ENCODE peak calls at places on chromosomes 7 and 10, in nine cellular contexts. Q is HepG2, D is uterus, F is gastrocnemius medialis, W is suprapubic skin, I is DND-41, T is neural progenitor cell, Y is sigmoid colon, X is tibial artery. M is an unnamed sample.

GRCh38 chr10:6665847-6666246 is 85.8 kb upstream of the PRKCQ start:
- DNase-seq in Q (no peak), D (no peak), F (no peak), W (no peak), I (peak; percentile 80), T (no peak), Y (no peak), X (no peak), M (peak; percentile 26)

GRCh38 chr7:86939197-86939814 is 120.1 kb downstream of the ELAPOR2 start:
- DNase-seq in Q (peak; percentile 67), D (peak; percentile 35), F (no peak), W (no peak), I (peak; percentile 43), T (peak; percentile 71), Y (no peak), X (peak; percentile 35), M (peak; percentile 30)

GRCh38 chr10:58477902-58478301 is 34.8 kb upstream of the BICC1 start:
- DNase-seq in Q (no peak), D (no peak), F (no peak), W (no peak), I (no peak), T (no peak), Y (no peak), X (no peak), M (no peak)

GRCh38 chr7:108561047-108561619 is 8.4 kb downstream of the THAP5 start:
- DNase-seq in Q (no peak), D (no peak), F (no peak), W (no peak), I (no peak), T (no peak), Y (no peak), X (no peak), M (no peak)

GRCh38 chr10:62779487-62780248 is 24.9 kb upstream of the ADO start:
- DNase-seq in Q (no peak), D (no peak), F (no peak), W (no peak), I (peak; percentile 46), T (no peak), Y (no peak), X (no peak), M (peak; percentile 71)

GRCh38 chr7:39659356-39660013 is 36.1 kb downstream of the RALA start:
- DNase-seq in Q (no peak), D (no peak), F (no peak), W (no peak), I (no peak), T (no peak), Y (no peak), X (no peak), M (no peak)

GRCh38 chr7:47988496-47989386 is 9.3 kb upstream of the HUS1 start:
- DNase-seq in Q (peak; percentile 13), D (no peak), F (no peak), W (no peak), I (no peak), T (no peak), Y (no peak), X (no peak), M (no peak)

GRCh38 chr7:17041324-17041723 is 159.5 kb upstream of the AGR3 start:
- DNase-seq in Q (peak; percentile 3), D (no peak), F (no peak), W (no peak), I (no peak), T (no peak), Y (no peak), X (no peak), M (no peak)

GRCh38 chr7:155373359-155374273 is 75.9 kb downstream of the INSIG1 start:
- DNase-seq in Q (no peak), D (no peak), F (no peak), W (no peak), I (no peak), T (peak; percentile 55), Y (no peak), X (no peak), M (no peak)

GRCh38 chr10:15579605-15580004 is 140.1 kb downstream of the ITGA8 start:
- DNase-seq in Q (no peak), D (no peak), F (no peak), W (no peak), I (no peak), T (no peak), Y (no peak), X (no peak), M (no peak)

GRCh38 chr7:71272509-71273214 is 140.7 kb downstream of the GALNT17 start:
- DNase-seq in Q (no peak), D (peak; percentile 55), F (no peak), W (no peak), I (no peak), T (no peak), Y (no peak), X (no peak), M (no peak)

GRCh38 chr7:132650498-132650897 is 74.2 kb upstream of the PLXNA4 start:
- DNase-seq in Q (no peak), D (no peak), F (no peak), W (no peak), I (no peak), T (no peak), Y (no peak), X (no peak), M (no peak)

GRCh38 chr10:93039721-93040120 is 20.9 kb upstream of the CYP26C1 start:
- DNase-seq in Q (peak; percentile 31), D (no peak), F (no peak), W (no peak), I (no peak), T (peak; percentile 53), Y (no peak), X (no peak), M (no peak)
- TF ChIP-seq CTCF in Q (peak; percentile 54), D (no peak), F (no peak), W (no peak), I (peak; percentile 50), T (peak; percentile 47), Y (no peak), X (peak; percentile 43), M (no peak)

GRCh38 chr7:152313217-152313616 is 122.6 kb downstream of the KMT2C start:
- DNase-seq in Q (no peak), D (no peak), F (no peak), W (no peak), I (no peak), T (no peak), Y (no peak), X (no peak), M (no peak)

GRCh38 chr7:152315845-152316244 is 120.0 kb downstream of the KMT2C start:
- DNase-seq in Q (no peak), D (no peak), F (no peak), W (no peak), I (no peak), T (no peak), Y (no peak), X (no peak), M (no peak)

GRCh38 chr7:152312316-152312715 is 123.5 kb downstream of the KMT2C start:
- DNase-seq in Q (no peak), D (no peak), F (no peak), W (no peak), I (no peak), T (no peak), Y (no peak), X (no peak), M (no peak)

GRCh38 chr7:152313879-152314604 is 121.8 kb downstream of the KMT2C start:
- DNase-seq in Q (no peak), D (peak; percentile 47), F (no peak), W (no peak), I (no peak), T (no peak), Y (no peak), X (no peak), M (no peak)
- H3K9me3 ChIP-seq in Q (no peaks in the 10 kb centered on the region), D (no peaks in the 10 kb centered on the region), F (no peaks in the 10 kb centered on the region), W (no peaks in the 10 kb centered on the region), I (no peaks in the 10 kb centered on the region), T (no peaks in the 10 kb centered on the region), Y (no peaks in the 10 kb centered on the region), X (no peaks in the 10 kb centered on the region), M (no peaks in the 10 kb centered on the region)

GRCh38 chr10:100734295-100735086 is 10.9 kb upstream of the PAX2 start:
- DNase-seq in Q (no peak), D (no peak), F (no peak), W (no peak), I (no peak), T (no peak), Y (no peak), X (no peak), M (no peak)

GRCh38 chr10:100733319-100733718 is 12.1 kb upstream of the PAX2 start:
- DNase-seq in Q (no peak), D (no peak), F (no peak), W (no peak), I (no peak), T (no peak), Y (no peak), X (no peak), M (no peak)

GRCh38 chr10:100736144-100736808 is 9.1 kb upstream of the PAX2 start:
- DNase-seq in Q (no peak), D (no peak), F (no peak), W (no peak), I (no peak), T (no peak), Y (no peak), X (no peak), M (no peak)

GRCh38 chr10:100735345-100736143 is 9.8 kb upstream of the PAX2 start:
- DNase-seq in Q (no peak), D (no peak), F (no peak), W (no peak), I (no peak), T (peak; percentile 58), Y (no peak), X (no peak), M (no peak)

GRCh38 chr10:100735087-100735344 is 10.4 kb upstream of the PAX2 start:
- DNase-seq in Q (no peak), D (no peak), F (no peak), W (no peak), I (no peak), T (no peak), Y (no peak), X (no peak), M (no peak)
- H3K27me3 ChIP-seq in Q (peaks cover 98% of the 10 kb centered on the region), D (peaks cover 80% of the 10 kb centered on the region), F (peaks cover 97% of the 10 kb centered on the region), W (peaks cover 100% of the 10 kb centered on the region), I (peaks cover 32% of the 10 kb centered on the region), T (peaks cover 100% of the 10 kb centered on the region), Y (peaks cover 49% of the 10 kb centered on the region), X (peaks cover 3% of the 10 kb centered on the region), M (peaks cover 96% of the 10 kb centered on the region)

GRCh38 chr7:27162548-27162848 is 2.8 kb downstream of the HOXA9 start:
- DNase-seq in Q (no peak), D (no peak), F (no peak), W (no peak), I (no peak), T (no peak), Y (no peak), X (no peak), M (no peak)

GRCh38 chr7:27160546-27161213 is 4.2 kb upstream of the HOXA7 start:
- DNase-seq in Q (peak; percentile 62), D (peak; percentile 90), F (peak; percentile 85), W (peak; percentile 94), I (peak; percentile 87), T (peak; percentile 94), Y (peak; percentile 94), X (peak; percentile 90), M (peak; percentile 77)

GRCh38 chr7:27161721-27162547 is 3.4 kb downstream of the HOXA9 start:
- DNase-seq in Q (no peak), D (peak; percentile 48), F (peak; percentile 15), W (peak; percentile 68), I (no peak), T (peak; percentile 50), Y (peak; percentile 72), X (peak; percentile 29), M (no peak)

GRCh38 chr7:27160147-27160545 is 3.7 kb upstream of the HOXA7 start:
- DNase-seq in Q (no peak), D (peak; percentile 34), F (peak; percentile 12), W (peak; percentile 71), I (no peak), T (no peak), Y (peak; percentile 69), X (peak; percentile 24), M (no peak)

GRCh38 chr7:27161214-27161720 is 4.1 kb downstream of the HOXA9 start:
- DNase-seq in Q (no peak), D (peak; percentile 50), F (peak; percentile 28), W (peak; percentile 73), I (no peak), T (no peak), Y (peak; percentile 73), X (peak; percentile 69), M (no peak)
- TF ChIP-seq CTCF in Q (no peak), D (no peak), F (no peak), W (no peak), I (no peak), T (no peak), Y (peak; percentile 38), X (no peak), M (peak; percentile 1)